ENCODE peak calls at places on chromosome 2, in five cellular contexts. A is T-helper 1 cell; V is breast epithelium; S is activated CD4-positive, alpha-beta T cell treated with anti-CD3 and anti-CD28 coated beads, Interleukin-2, amount 10 ng/mL, durations not matched to agents 7 days and 5 days; Q is SK-N-SH. Z is an unnamed sample.

GRCh38 chr2:232592687-232593407 is 40.6 kb upstream of the EFHD1 start:
- DNase-seq in A (no peak), V (no peak), S (no peak), Q (no peak), Z (no peak)

GRCh38 chr2:229784791-229785190 is 70.4 kb upstream of the DNER start:
- DNase-seq in A (no peak), V (no peak), S (no peak), Q (no peak), Z (no peak)

GRCh38 chr2:41990688-41991087 is 57.1 kb upstream of the PKDCC start:
- DNase-seq in A (no peak), V (no peak), S (no peak), Q (no peak), Z (no peak)

GRCh38 chr2:216606551-216607527 is 26.4 kb upstream of the IGFBP2 start:
- DNase-seq in A (no peak), V (no peak), S (peak), Q (no peak), Z (peak)

GRCh38 chr2:193276560-193276959 is 1081.8 kb upstream of the TMEFF2 start:
- DNase-seq in A (no peak), V (no peak), S (no peak), Q (no peak), Z (no peak)

GRCh38 chr2:219713110-219713509 is 85.7 kb downstream of the SLC4A3 start:
- DNase-seq in A (no peak), V (no peak), S (no peak), Q (peak), Z (no peak)

GRCh38 chr2:140657657-140658056 is 1473.2 kb downstream of the LRP1B start:
- DNase-seq in A (no peak), V (no peak), S (no peak), Q (peak), Z (no peak)

GRCh38 chr2:85537600-85538506 is 1.1 kb upstream of the MAT2A start:
- DNase-seq in A (no peak), V (peak), S (peak), Q (peak), Z (no peak)

GRCh38 chr2:144014108-144014507 is 505.8 kb downstream of the ZEB2 start:
- DNase-seq in A (no peak), V (no peak), S (no peak), Q (no peak), Z (no peak)

GRCh38 chr2:27085670-27086089 is 892 bp upstream of the KHK start:
- DNase-seq in A (no peak), V (peak), S (peak), Q (peak), Z (no peak)